ENCODE peak calls at places on chromosomes 2 and 18, in six cellular contexts. One of them, this sample, is unnamed.

GRCh38 chr18:47944972-47945843 is 14.7 kb upstream of the SMAD2 start:
- DNase-seq in retina: no peak
- DNase-seq in stimulated activated CD4-positive, alpha-beta T cell treated with anti-CD3 and anti-CD28 coated beads, TNF-alpha, amount 100 ng/mL, for 1 hour: no peak
- DNase-seq in epithelial cell of proximal tubule: peak
- DNase-seq in HTR-8/SVneo: peak
- DNase-seq in AG04449: no peak
- DNase-seq in this sample: no peak

GRCh38 chr2:214203744-214204289 is 207.0 kb upstream of the VWC2L start:
- DNase-seq in retina: no peak
- DNase-seq in stimulated activated CD4-positive, alpha-beta T cell treated with anti-CD3 and anti-CD28 coated beads, TNF-alpha, amount 100 ng/mL, for 1 hour: no peak
- DNase-seq in epithelial cell of proximal tubule: no peak
- DNase-seq in HTR-8/SVneo: no peak
- DNase-seq in AG04449: no peak
- DNase-seq in this sample: no peak

GRCh38 chr18:22348521-22349316 is 69.0 kb downstream of the CTAGE1 start:
- DNase-seq in retina: peak
- DNase-seq in stimulated activated CD4-positive, alpha-beta T cell treated with anti-CD3 and anti-CD28 coated beads, TNF-alpha, amount 100 ng/mL, for 1 hour: no peak
- DNase-seq in epithelial cell of proximal tubule: no peak
- DNase-seq in HTR-8/SVneo: peak
- DNase-seq in AG04449: peak
- DNase-seq in this sample: peak

GRCh38 chr2:179584760-179585159 is 276.7 kb downstream of the ZNF385B start:
- DNase-seq in retina: no peak
- DNase-seq in stimulated activated CD4-positive, alpha-beta T cell treated with anti-CD3 and anti-CD28 coated beads, TNF-alpha, amount 100 ng/mL, for 1 hour: no peak
- DNase-seq in epithelial cell of proximal tubule: no peak
- DNase-seq in HTR-8/SVneo: no peak
- DNase-seq in AG04449: no peak
- DNase-seq in this sample: no peak

GRCh38 chr2:64865073-64865830 is 123.9 kb upstream of the SLC1A4 start:
- DNase-seq in retina: peak
- DNase-seq in stimulated activated CD4-positive, alpha-beta T cell treated with anti-CD3 and anti-CD28 coated beads, TNF-alpha, amount 100 ng/mL, for 1 hour: peak
- DNase-seq in epithelial cell of proximal tubule: no peak
- DNase-seq in HTR-8/SVneo: peak
- DNase-seq in AG04449: no peak
- DNase-seq in this sample: peak

GRCh38 chr18:55585586-55586521 is 2.1 kb downstream of the TCF4 start:
- DNase-seq in retina: peak
- DNase-seq in stimulated activated CD4-positive, alpha-beta T cell treated with anti-CD3 and anti-CD28 coated beads, TNF-alpha, amount 100 ng/mL, for 1 hour: no peak
- DNase-seq in epithelial cell of proximal tubule: no peak
- DNase-seq in HTR-8/SVneo: no peak
- DNase-seq in AG04449: no peak
- DNase-seq in this sample: no peak

GRCh38 chr2:199228887-199229819 is 228.6 kb downstream of the SATB2 start:
- DNase-seq in retina: no peak
- DNase-seq in stimulated activated CD4-positive, alpha-beta T cell treated with anti-CD3 and anti-CD28 coated beads, TNF-alpha, amount 100 ng/mL, for 1 hour: no peak
- DNase-seq in epithelial cell of proximal tubule: peak
- DNase-seq in HTR-8/SVneo: peak
- DNase-seq in AG04449: peak
- DNase-seq in this sample: peak

GRCh38 chr2:46827274-46827930 is 88.2 kb downstream of the MCFD2 start:
- DNase-seq in retina: no peak
- DNase-seq in stimulated activated CD4-positive, alpha-beta T cell treated with anti-CD3 and anti-CD28 coated beads, TNF-alpha, amount 100 ng/mL, for 1 hour: no peak
- DNase-seq in epithelial cell of proximal tubule: no peak
- DNase-seq in HTR-8/SVneo: no peak
- DNase-seq in AG04449: no peak
- DNase-seq in this sample: no peak

GRCh38 chr2:187890690-187891089 is 336.5 kb upstream of the TFPI start:
- DNase-seq in retina: no peak
- DNase-seq in stimulated activated CD4-positive, alpha-beta T cell treated with anti-CD3 and anti-CD28 coated beads, TNF-alpha, amount 100 ng/mL, for 1 hour: no peak
- DNase-seq in epithelial cell of proximal tubule: peak
- DNase-seq in HTR-8/SVneo: no peak
- DNase-seq in AG04449: no peak
- DNase-seq in this sample: no peak

GRCh38 chr2:217650229-217650628 is 352.6 kb downstream of the TNS1 start:
- DNase-seq in retina: no peak
- DNase-seq in stimulated activated CD4-positive, alpha-beta T cell treated with anti-CD3 and anti-CD28 coated beads, TNF-alpha, amount 100 ng/mL, for 1 hour: no peak
- DNase-seq in epithelial cell of proximal tubule: peak
- DNase-seq in HTR-8/SVneo: no peak
- DNase-seq in AG04449: no peak
- DNase-seq in this sample: no peak

GRCh38 chr18:69177702-69178101 is 223.0 kb upstream of the DOK6 start:
- DNase-seq in retina: no peak
- DNase-seq in stimulated activated CD4-positive, alpha-beta T cell treated with anti-CD3 and anti-CD28 coated beads, TNF-alpha, amount 100 ng/mL, for 1 hour: no peak
- DNase-seq in epithelial cell of proximal tubule: no peak
- DNase-seq in HTR-8/SVneo: no peak
- DNase-seq in AG04449: no peak
- DNase-seq in this sample: no peak

GRCh38 chr2:143375376-143375880 is 246.2 kb downstream of the ARHGAP15 start:
- DNase-seq in retina: no peak
- DNase-seq in stimulated activated CD4-positive, alpha-beta T cell treated with anti-CD3 and anti-CD28 coated beads, TNF-alpha, amount 100 ng/mL, for 1 hour: no peak
- DNase-seq in epithelial cell of proximal tubule: no peak
- DNase-seq in HTR-8/SVneo: no peak
- DNase-seq in AG04449: no peak
- DNase-seq in this sample: no peak

GRCh38 chr2:140659293-140659692 is 1471.5 kb downstream of the LRP1B start:
- DNase-seq in retina: peak
- DNase-seq in stimulated activated CD4-positive, alpha-beta T cell treated with anti-CD3 and anti-CD28 coated beads, TNF-alpha, amount 100 ng/mL, for 1 hour: no peak
- DNase-seq in epithelial cell of proximal tubule: no peak
- DNase-seq in HTR-8/SVneo: no peak
- DNase-seq in AG04449: no peak
- DNase-seq in this sample: no peak

GRCh38 chr18:49609416-49610284 is 47.8 kb downstream of the LIPG start:
- DNase-seq in retina: no peak
- DNase-seq in stimulated activated CD4-positive, alpha-beta T cell treated with anti-CD3 and anti-CD28 coated beads, TNF-alpha, amount 100 ng/mL, for 1 hour: no peak
- DNase-seq in epithelial cell of proximal tubule: no peak
- DNase-seq in HTR-8/SVneo: no peak
- DNase-seq in AG04449: no peak
- DNase-seq in this sample: no peak

GRCh38 chr18:59874166-59874565 is 25.6 kb upstream of the PMAIP1 start:
- DNase-seq in retina: no peak
- DNase-seq in stimulated activated CD4-positive, alpha-beta T cell treated with anti-CD3 and anti-CD28 coated beads, TNF-alpha, amount 100 ng/mL, for 1 hour: no peak
- DNase-seq in epithelial cell of proximal tubule: no peak
- DNase-seq in HTR-8/SVneo: peak
- DNase-seq in AG04449: peak
- DNase-seq in this sample: peak

GRCh38 chr2:70141754-70142589 is 48.8 kb downstream of the C2orf42 start:
- DNase-seq in retina: no peak
- DNase-seq in stimulated activated CD4-positive, alpha-beta T cell treated with anti-CD3 and anti-CD28 coated beads, TNF-alpha, amount 100 ng/mL, for 1 hour: no peak
- DNase-seq in epithelial cell of proximal tubule: no peak
- DNase-seq in HTR-8/SVneo: no peak
- DNase-seq in AG04449: no peak
- DNase-seq in this sample: peak

GRCh38 chr2:235669983-235670962 is 176.4 kb downstream of the AGAP1 start:
- DNase-seq in retina: peak
- DNase-seq in stimulated activated CD4-positive, alpha-beta T cell treated with anti-CD3 and anti-CD28 coated beads, TNF-alpha, amount 100 ng/mL, for 1 hour: no peak
- DNase-seq in epithelial cell of proximal tubule: no peak
- DNase-seq in HTR-8/SVneo: peak
- DNase-seq in AG04449: no peak
- DNase-seq in this sample: peak

This sample was measured in AG08396.